ENCODE peak calls at places on chromosome 20, in five cellular contexts. One of them, this sample, is unnamed.

GRCh38 chr20:50435397-50436051 is 74.7 kb upstream of the PTPN1 start:
- DNase-seq in HFF-Myc: no peak
- DNase-seq in nephron progenitor cell: no peak
- DNase-seq in AG10803: no peak
- DNase-seq in fibroblast of mammary gland: no peak
- DNase-seq in this sample: no peak

GRCh38 chr20:50541606-50542041 is 31.4 kb downstream of the PTPN1 start:
- DNase-seq in HFF-Myc: no peak
- DNase-seq in nephron progenitor cell: no peak
- DNase-seq in AG10803: no peak
- DNase-seq in fibroblast of mammary gland: no peak
- DNase-seq in this sample: no peak

GRCh38 chr20:33821270-33821836 is 10.2 kb downstream of the CHMP4B start:
- DNase-seq in HFF-Myc: no peak
- DNase-seq in nephron progenitor cell: no peak
- DNase-seq in AG10803: no peak
- DNase-seq in fibroblast of mammary gland: no peak
- DNase-seq in this sample: no peak

GRCh38 chr20:18683839-18684238 is 96.0 kb downstream of the DTD1 start:
- DNase-seq in HFF-Myc: no peak
- DNase-seq in nephron progenitor cell: no peak
- DNase-seq in AG10803: no peak
- DNase-seq in fibroblast of mammary gland: no peak
- DNase-seq in this sample: no peak

GRCh38 chr20:35001596-35002362 is 46.1 kb downstream of the MYH7B start:
- DNase-seq in HFF-Myc: no peak
- DNase-seq in nephron progenitor cell: no peak
- DNase-seq in AG10803: no peak
- DNase-seq in fibroblast of mammary gland: no peak
- DNase-seq in this sample: no peak

GRCh38 chr20:5719861-5720401 is 30.3 kb upstream of the SHLD1 start:
- DNase-seq in HFF-Myc: no peak
- DNase-seq in nephron progenitor cell: no peak
- DNase-seq in AG10803: no peak
- DNase-seq in fibroblast of mammary gland: peak
- DNase-seq in this sample: no peak

GRCh38 chr20:44029848-44030230 is 115.2 kb downstream of the TOX2 start:
- DNase-seq in HFF-Myc: no peak
- DNase-seq in nephron progenitor cell: no peak
- DNase-seq in AG10803: no peak
- DNase-seq in fibroblast of mammary gland: no peak
- DNase-seq in this sample: no peak

GRCh38 chr20:20548527-20549266 is 163.7 kb downstream of the RALGAPA2 start:
- DNase-seq in HFF-Myc: no peak
- DNase-seq in nephron progenitor cell: no peak
- DNase-seq in AG10803: no peak
- DNase-seq in fibroblast of mammary gland: no peak
- DNase-seq in this sample: no peak

GRCh38 chr20:25478889-25479568 is 71.6 kb downstream of the GINS1 start:
- DNase-seq in HFF-Myc: no peak
- DNase-seq in nephron progenitor cell: no peak
- DNase-seq in AG10803: no peak
- DNase-seq in fibroblast of mammary gland: no peak
- DNase-seq in this sample: no peak

GRCh38 chr20:41969656-41970055 is 351.5 kb upstream of the CHD6 start:
- DNase-seq in HFF-Myc: no peak
- DNase-seq in nephron progenitor cell: peak
- DNase-seq in AG10803: no peak
- DNase-seq in fibroblast of mammary gland: no peak
- DNase-seq in this sample: no peak

GRCh38 chr20:20713244-20713765 is 861 bp upstream of the RALGAPA2 start:
- DNase-seq in HFF-Myc: no peak
- DNase-seq in nephron progenitor cell: no peak
- DNase-seq in AG10803: no peak
- DNase-seq in fibroblast of mammary gland: no peak
- DNase-seq in this sample: no peak

GRCh38 chr20:17971571-17972013 is 2.8 kb downstream of the MGME1 start:
- DNase-seq in HFF-Myc: no peak
- DNase-seq in nephron progenitor cell: no peak
- DNase-seq in AG10803: peak
- DNase-seq in fibroblast of mammary gland: peak
- DNase-seq in this sample: no peak

GRCh38 chr20:10524643-10525042 is 89.5 kb downstream of the SLX4IP start:
- DNase-seq in HFF-Myc: no peak
- DNase-seq in nephron progenitor cell: no peak
- DNase-seq in AG10803: no peak
- DNase-seq in fibroblast of mammary gland: peak
- DNase-seq in this sample: no peak

GRCh38 chr20:46767127-46767761 is 57.8 kb downstream of the SLC2A10 start:
- DNase-seq in HFF-Myc: peak
- DNase-seq in nephron progenitor cell: peak
- DNase-seq in AG10803: peak
- DNase-seq in fibroblast of mammary gland: peak
- DNase-seq in this sample: no peak

GRCh38 chr20:35129647-35130069 is 17.5 kb downstream of the EDEM2 start:
- DNase-seq in HFF-Myc: no peak
- DNase-seq in nephron progenitor cell: no peak
- DNase-seq in AG10803: no peak
- DNase-seq in fibroblast of mammary gland: peak
- DNase-seq in this sample: no peak

GRCh38 chr20:58667975-58668374 is 16.9 kb downstream of the STX16 start:
- DNase-seq in HFF-Myc: no peak
- DNase-seq in nephron progenitor cell: no peak
- DNase-seq in AG10803: no peak
- DNase-seq in fibroblast of mammary gland: no peak
- DNase-seq in this sample: no peak

GRCh38 chr20:10242166-10242565 is 23.5 kb downstream of the SNAP25 start:
- DNase-seq in HFF-Myc: no peak
- DNase-seq in nephron progenitor cell: no peak
- DNase-seq in AG10803: no peak
- DNase-seq in fibroblast of mammary gland: peak
- DNase-seq in this sample: no peak

GRCh38 chr20:61966492-61967244 is 99.0 kb downstream of the TAF4 start:
- DNase-seq in HFF-Myc: no peak
- DNase-seq in nephron progenitor cell: no peak
- DNase-seq in AG10803: no peak
- DNase-seq in fibroblast of mammary gland: no peak
- DNase-seq in this sample: no peak

GRCh38 chr20:61086031-61086430 is 166.0 kb upstream of the CDH4 start:
- DNase-seq in HFF-Myc: no peak
- DNase-seq in nephron progenitor cell: no peak
- DNase-seq in AG10803: no peak
- DNase-seq in fibroblast of mammary gland: no peak
- DNase-seq in this sample: no peak

This sample was measured in mucosa of gallbladder.